ENCODE peak calls at places on chromosomes 4 and X, in eight cellular contexts. W, D, O, R, B, P, C and L are unnamed samples.

GRCh38 chr4:95255396-95256107 is 293.2 kb downstream of the UNC5C start:
- DNase-seq in D (no peak), R (no peak), W (no peak), B (no peak), O (no peak), C (no peak), P (no peak), L (no peak)

GRCh38 chr4:154602404-154603020 is 9.9 kb downstream of the FGG start:
- DNase-seq in C (no peak), W (no peak), P (no peak), O (no peak), D (no peak), R (no peak), B (no peak), L (no peak)

GRCh38 chrX:72101597-72102037 is 30.1 kb downstream of the RTL5 start:
- DNase-seq in W (no peak), C (no peak), B (peak; percentile 18), P (no peak), R (no peak), O (no peak), D (no peak), L (no peak)

GRCh38 chr4:153151535-153152452 is 52.4 kb upstream of the TRIM2 start:
- DNase-seq in P (peak; percentile 69), B (no peak), O (peak; percentile 81), C (peak; percentile 45), D (peak; percentile 53), W (peak; percentile 87), R (peak; percentile 90), L (peak; percentile 85)

GRCh38 chr4:174213734-174214101 is 69.7 kb downstream of the FBXO8 start:
- DNase-seq in D (no peak), O (no peak), R (no peak), B (no peak), W (no peak), C (no peak), P (no peak), L (no peak)

GRCh38 chrX:129761596-129761995 is 18.2 kb upstream of the SASH3 start:
- DNase-seq in O (no peak), B (no peak), W (no peak), C (no peak), R (no peak), D (no peak), P (no peak), L (no peak)

GRCh38 chrX:6149231-6149870 is 79.3 kb downstream of the NLGN4X start:
- DNase-seq in C (no peak), B (no peak), O (no peak), W (peak; percentile 60), R (peak; percentile 96), D (no peak), P (no peak), L (no peak)

GRCh38 chrX:50941638-50942037 is 31.1 kb downstream of the BMP15 start:
- DNase-seq in C (peak; percentile 4), R (no peak), O (no peak), P (no peak), W (no peak), B (no peak), D (no peak), L (no peak)

GRCh38 chrX:124231454-124231853 is 101.0 kb upstream of the TEX13D start:
- DNase-seq in O (peak; percentile 25), R (no peak), P (no peak), B (no peak), D (no peak), C (no peak), W (no peak), L (no peak)

GRCh38 chr4:182975806-182976205 is 58.6 kb upstream of the DCTD start:
- DNase-seq in D (no peak), R (no peak), O (no peak), W (no peak), C (peak; percentile 19), P (no peak), B (peak; percentile 3), L (no peak)

GRCh38 chr4:139773560-139774318 is 108.1 kb downstream of the MGST2 start:
- DNase-seq in O (no peak), C (no peak), W (no peak), R (peak; percentile 19), P (no peak), B (no peak), D (no peak), L (no peak)

GRCh38 chr4:13527983-13528822 is 16.1 kb downstream of the NKX3-2 start:
- DNase-seq in R (no peak), D (no peak), P (no peak), W (peak; percentile 17), B (no peak), O (no peak), C (peak; percentile 46), L (no peak)

GRCh38 chrX:122046226-122046625 is 998.8 kb downstream of the GLUD2 start:
- DNase-seq in C (no peak), D (no peak), P (no peak), W (no peak), O (no peak), B (no peak), R (no peak), L (no peak)

GRCh38 chr4:103168993-103169392 is 29.1 kb downstream of the CENPE start:
- DNase-seq in B (no peak), O (no peak), R (no peak), D (no peak), P (no peak), C (no peak), W (no peak), L (no peak)

GRCh38 chrX:134753185-134754008 is 95.1 kb upstream of the PLAC1 start:
- DNase-seq in R (no peak), B (no peak), D (no peak), O (no peak), W (no peak), P (no peak), C (no peak), L (no peak)

GRCh38 chr4:158182736-158183135 is 9.9 kb upstream of the GASK1B start:
- DNase-seq in C (no peak), P (no peak), D (no peak), R (no peak), W (no peak), B (no peak), O (no peak), L (no peak)

GRCh38 chrX:40169193-40170086 is 71.7 kb upstream of the BCOR start:
- DNase-seq in O (peak; percentile 62), R (peak; percentile 83), W (peak; percentile 38), D (no peak), P (no peak), C (peak; percentile 86), B (no peak), L (no peak)

GRCh38 chrX:30488092-30488491 is 89.5 kb downstream of the TASL start:
- DNase-seq in R (no peak), O (peak; percentile 4), D (no peak), B (no peak), W (peak; percentile 62), P (no peak), C (no peak), L (no peak)

GRCh38 chr4:2712261-2712842 is 43.8 kb downstream of the TNIP2 start:
- DNase-seq in C (no peak), D (no peak), P (no peak), W (no peak), O (no peak), R (no peak), B (no peak), L (no peak)

GRCh38 chr4:142549726-142550463 is 296.2 kb downstream of the INPP4B start:
- DNase-seq in R (no peak), P (no peak), C (no peak), O (no peak), W (peak; percentile 80), D (no peak), B (no peak), L (no peak)

GRCh38 chrX:106932960-106933537 is 12.8 kb downstream of the CLDN2 start:
- DNase-seq in W (no peak), O (no peak), D (no peak), R (no peak), C (no peak), P (no peak), B (no peak), L (no peak)

GRCh38 chr4:4406455-4407298 is 19.8 kb downstream of the NSG1 start:
- DNase-seq in W (peak; percentile 35), O (no peak), B (no peak), P (no peak), D (no peak), C (no peak), R (no peak), L (no peak)

GRCh38 chr4:139950568-139950967 is 203.4 kb downstream of the MAML3 start:
- DNase-seq in W (no peak), O (no peak), D (no peak), R (no peak), B (peak; percentile 77), P (no peak), C (peak; percentile 74), L (no peak)

GRCh38 chr4:54318904-54319303 is 89.8 kb downstream of the PDGFRA start:
- DNase-seq in O (peak; percentile 18), B (peak; percentile 0), W (peak; percentile 7), R (no peak), P (no peak), C (peak; percentile 11), D (no peak), L (no peak)

GRCh38 chr4:39062499-39062898 is 467 bp downstream of the KLHL5 start:
- DNase-seq in O (no peak), C (no peak), P (no peak), R (no peak), B (no peak), W (no peak), D (no peak), L (no peak)

GRCh38 chrX:96611619-96612362 is 72.9 kb upstream of the DIAPH2 start:
- DNase-seq in R (no peak), P (no peak), C (no peak), O (no peak), W (no peak), D (no peak), B (no peak), L (no peak)

GRCh38 chr4:2217726-2218125 is 24.2 kb downstream of the HAUS3 start:
- DNase-seq in O (no peak), D (no peak), C (no peak), B (no peak), R (no peak), W (no peak), P (no peak), L (no peak)

GRCh38 chrX:72020204-72020603 is 109.6 kb downstream of the NHSL2 start:
- DNase-seq in D (no peak), C (no peak), P (no peak), B (no peak), W (no peak), R (no peak), O (no peak), L (no peak)

GRCh38 chr4:4249876-4250275 is 1.9 kb upstream of the TMEM128 start:
- DNase-seq in D (no peak), W (peak; percentile 61), R (no peak), P (no peak), B (no peak), O (no peak), C (no peak), L (no peak)